ENCODE peak calls at places on chromosomes 16 and 17, in ten cellular contexts. One of them, this sample, is unnamed. For H3K4me1, the result is how much of the 10 kb centered on the place peaks cover.

GRCh38 chr17:66715076-66715675 is 119.7 kb upstream of the CACNG5 start:
- DNase-seq in colonic mucosa: peak
- DNase-seq in left ventricle myocardium inferior: no peak
- DNase-seq in right lobe of liver: no peak
- DNase-seq in mammary epithelial cell: no peak
- DNase-seq in transverse colon: peak
- DNase-seq in heart left ventricle: no peak
- DNase-seq in effector memory CD4-positive, alpha-beta T cell: no peak
- DNase-seq in neuronal stem cell: no peak
- DNase-seq in CD4-positive, alpha-beta memory T cell: no peak
- DNase-seq in this sample: no peak

GRCh38 chr17:3602499-3602898 is 6.7 kb downstream of the TRPV1 start:
- DNase-seq in colonic mucosa: no peak
- DNase-seq in left ventricle myocardium inferior: no peak
- DNase-seq in right lobe of liver: no peak
- DNase-seq in heart left ventricle: no peak
- DNase-seq in effector memory CD4-positive, alpha-beta T cell: no peak
- DNase-seq in CD4-positive, alpha-beta memory T cell: peak
- DNase-seq in transverse colon: no peak
- DNase-seq in neuronal stem cell: no peak
- DNase-seq in mammary epithelial cell: no peak
- DNase-seq in this sample: no peak

GRCh38 chr16:29925805-29926674 is at the start of gene KCTD13:
- DNase-seq in left ventricle myocardium inferior: peak
- DNase-seq in transverse colon: peak
- DNase-seq in mammary epithelial cell: peak
- DNase-seq in CD4-positive, alpha-beta memory T cell: peak
- DNase-seq in heart left ventricle: peak
- DNase-seq in colonic mucosa: peak
- DNase-seq in neuronal stem cell: peak
- DNase-seq in effector memory CD4-positive, alpha-beta T cell: peak
- DNase-seq in right lobe of liver: peak
- DNase-seq in this sample: peak

GRCh38 chr17:1060991-1061390 is 64.1 kb downstream of the TIMM22 start:
- DNase-seq in colonic mucosa: peak
- DNase-seq in neuronal stem cell: no peak
- DNase-seq in left ventricle myocardium inferior: no peak
- DNase-seq in heart left ventricle: no peak
- DNase-seq in effector memory CD4-positive, alpha-beta T cell: no peak
- DNase-seq in CD4-positive, alpha-beta memory T cell: no peak
- DNase-seq in right lobe of liver: no peak
- DNase-seq in mammary epithelial cell: peak
- DNase-seq in transverse colon: peak
- DNase-seq in this sample: peak

GRCh38 chr17:59439261-59439660 is 107.8 kb downstream of the YPEL2 start:
- DNase-seq in right lobe of liver: no peak
- DNase-seq in neuronal stem cell: no peak
- DNase-seq in colonic mucosa: no peak
- DNase-seq in left ventricle myocardium inferior: no peak
- DNase-seq in transverse colon: no peak
- DNase-seq in heart left ventricle: no peak
- DNase-seq in effector memory CD4-positive, alpha-beta T cell: no peak
- DNase-seq in mammary epithelial cell: no peak
- DNase-seq in CD4-positive, alpha-beta memory T cell: no peak
- DNase-seq in this sample: no peak

GRCh38 chr17:37466471-37466870 is 23.2 kb upstream of the DUSP14 start:
- DNase-seq in mammary epithelial cell: peak
- DNase-seq in neuronal stem cell: no peak
- DNase-seq in effector memory CD4-positive, alpha-beta T cell: no peak
- DNase-seq in colonic mucosa: no peak
- DNase-seq in left ventricle myocardium inferior: no peak
- DNase-seq in CD4-positive, alpha-beta memory T cell: no peak
- DNase-seq in heart left ventricle: no peak
- DNase-seq in right lobe of liver: no peak
- DNase-seq in transverse colon: no peak
- DNase-seq in this sample: no peak

GRCh38 chr16:57910726-57911125 is 60.2 kb downstream of the CNGB1 start:
- DNase-seq in neuronal stem cell: no peak
- DNase-seq in transverse colon: no peak
- DNase-seq in mammary epithelial cell: no peak
- DNase-seq in effector memory CD4-positive, alpha-beta T cell: no peak
- DNase-seq in left ventricle myocardium inferior: no peak
- DNase-seq in colonic mucosa: no peak
- DNase-seq in heart left ventricle: no peak
- DNase-seq in CD4-positive, alpha-beta memory T cell: no peak
- DNase-seq in right lobe of liver: no peak
- DNase-seq in this sample: no peak

GRCh38 chr16:88525663-88525990 is 44.6 kb upstream of the ZC3H18 start:
- DNase-seq in left ventricle myocardium inferior: no peak
- DNase-seq in heart left ventricle: no peak
- DNase-seq in neuronal stem cell: no peak
- DNase-seq in transverse colon: no peak
- DNase-seq in effector memory CD4-positive, alpha-beta T cell: no peak
- DNase-seq in colonic mucosa: no peak
- DNase-seq in mammary epithelial cell: no peak
- DNase-seq in right lobe of liver: no peak
- DNase-seq in CD4-positive, alpha-beta memory T cell: no peak
- DNase-seq in this sample: no peak

GRCh38 chr16:11007714-11008240 is 63.4 kb downstream of the CLEC16A start:
- DNase-seq in colonic mucosa: no peak
- DNase-seq in left ventricle myocardium inferior: no peak
- DNase-seq in mammary epithelial cell: no peak
- DNase-seq in heart left ventricle: no peak
- DNase-seq in right lobe of liver: no peak
- DNase-seq in CD4-positive, alpha-beta memory T cell: no peak
- DNase-seq in neuronal stem cell: no peak
- DNase-seq in effector memory CD4-positive, alpha-beta T cell: no peak
- DNase-seq in transverse colon: no peak
- DNase-seq in this sample: no peak

GRCh38 chr16:10812352-10813122 is 6.1 kb downstream of the TVP23A start:
- DNase-seq in neuronal stem cell: no peak
- DNase-seq in colonic mucosa: no peak
- DNase-seq in CD4-positive, alpha-beta memory T cell: no peak
- DNase-seq in mammary epithelial cell: no peak
- DNase-seq in effector memory CD4-positive, alpha-beta T cell: no peak
- DNase-seq in left ventricle myocardium inferior: no peak
- DNase-seq in right lobe of liver: no peak
- DNase-seq in heart left ventricle: no peak
- DNase-seq in transverse colon: no peak
- DNase-seq in this sample: no peak

GRCh38 chr17:8629371-8630226 is 926 bp downstream of the MYH10 start:
- DNase-seq in transverse colon: peak
- DNase-seq in heart left ventricle: peak
- DNase-seq in neuronal stem cell: no peak
- DNase-seq in CD4-positive, alpha-beta memory T cell: no peak
- DNase-seq in effector memory CD4-positive, alpha-beta T cell: no peak
- DNase-seq in mammary epithelial cell: peak
- DNase-seq in left ventricle myocardium inferior: peak
- DNase-seq in right lobe of liver: peak
- DNase-seq in colonic mucosa: peak
- DNase-seq in this sample: peak
- H3K4me3 ChIP-seq in transverse colon: peak
- H3K4me3 ChIP-seq in heart left ventricle: peak
- H3K4me3 ChIP-seq in neuronal stem cell: peak
- H3K4me3 ChIP-seq in CD4-positive, alpha-beta memory T cell: no peak
- H3K4me3 ChIP-seq in effector memory CD4-positive, alpha-beta T cell: peak
- H3K4me3 ChIP-seq in mammary epithelial cell: peak
- H3K4me3 ChIP-seq in left ventricle myocardium inferior: peak
- H3K4me3 ChIP-seq in right lobe of liver: peak
- H3K4me3 ChIP-seq in colonic mucosa: peak
- H3K4me3 ChIP-seq in this sample: peak

GRCh38 chr17:46003907-46004748 is 5.1 kb downstream of the STH start:
- DNase-seq in right lobe of liver: peak
- DNase-seq in colonic mucosa: peak
- DNase-seq in neuronal stem cell: no peak
- DNase-seq in left ventricle myocardium inferior: peak
- DNase-seq in CD4-positive, alpha-beta memory T cell: no peak
- DNase-seq in effector memory CD4-positive, alpha-beta T cell: no peak
- DNase-seq in mammary epithelial cell: no peak
- DNase-seq in transverse colon: peak
- DNase-seq in heart left ventricle: peak
- DNase-seq in this sample: peak
- H3K4me1 ChIP-seq in right lobe of liver: under half
- H3K4me1 ChIP-seq in colonic mucosa: under half
- H3K4me1 ChIP-seq in neuronal stem cell: under half
- H3K4me1 ChIP-seq in left ventricle myocardium inferior: under half
- H3K4me1 ChIP-seq in CD4-positive, alpha-beta memory T cell: under half
- H3K4me1 ChIP-seq in effector memory CD4-positive, alpha-beta T cell: under half
- H3K4me1 ChIP-seq in mammary epithelial cell: under half
- H3K4me1 ChIP-seq in transverse colon: under half
- H3K4me1 ChIP-seq in heart left ventricle: under half
- H3K4me1 ChIP-seq in this sample: under half

DNA sequence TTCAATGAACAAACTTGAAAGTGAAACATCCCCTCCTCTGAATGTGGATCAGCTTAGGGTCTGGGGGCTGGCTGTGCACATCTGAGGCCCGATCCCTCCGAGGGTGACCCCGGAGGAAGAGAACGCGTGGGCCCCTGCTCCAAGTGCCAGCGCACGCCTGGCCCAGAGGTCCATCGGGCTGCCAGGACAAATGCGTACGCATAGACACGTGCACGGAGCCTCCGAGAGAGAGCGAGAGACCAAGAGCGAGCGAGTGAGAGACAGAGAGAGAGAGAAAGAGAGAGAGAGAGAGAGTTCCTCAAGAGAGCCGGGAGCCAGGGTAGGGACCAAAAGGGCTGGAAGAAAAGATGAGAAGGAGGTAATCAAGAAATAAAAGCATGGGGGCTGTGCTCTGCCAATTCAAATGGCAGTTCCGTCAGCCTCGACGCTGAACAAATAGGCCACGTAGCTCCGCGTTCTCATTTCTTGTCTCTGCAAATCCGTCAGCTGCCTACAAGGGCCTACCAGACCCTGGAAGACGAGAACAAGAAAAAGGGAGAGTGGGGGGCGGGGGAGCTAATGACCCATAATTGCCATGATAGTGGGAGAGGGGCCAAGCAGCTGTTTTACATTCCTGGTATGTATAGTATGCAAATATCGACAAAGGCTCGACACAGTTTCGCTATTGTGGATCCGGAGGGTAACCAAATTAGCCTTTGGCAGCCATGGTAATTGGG is 435.3 kb upstream of the ZFHX3 start:
- DNase-seq in neuronal stem cell: peak
- DNase-seq in left ventricle myocardium inferior: no peak
- DNase-seq in right lobe of liver: no peak
- DNase-seq in effector memory CD4-positive, alpha-beta T cell: no peak
- DNase-seq in transverse colon: no peak
- DNase-seq in colonic mucosa: no peak
- DNase-seq in heart left ventricle: no peak
- DNase-seq in mammary epithelial cell: no peak
- DNase-seq in CD4-positive, alpha-beta memory T cell: no peak
- DNase-seq in this sample: no peak
- H3K4me3 ChIP-seq in neuronal stem cell: no peak
- H3K4me3 ChIP-seq in left ventricle myocardium inferior: no peak
- H3K4me3 ChIP-seq in right lobe of liver: no peak
- H3K4me3 ChIP-seq in effector memory CD4-positive, alpha-beta T cell: no peak
- H3K4me3 ChIP-seq in transverse colon: no peak
- H3K4me3 ChIP-seq in colonic mucosa: no peak
- H3K4me3 ChIP-seq in heart left ventricle: no peak
- H3K4me3 ChIP-seq in mammary epithelial cell: no peak
- H3K4me3 ChIP-seq in CD4-positive, alpha-beta memory T cell: no peak
- H3K4me3 ChIP-seq in this sample: no peak

GRCh38 chr16:53449816-53450517 is 15.7 kb downstream of the RBL2 start:
- DNase-seq in neuronal stem cell: no peak
- DNase-seq in effector memory CD4-positive, alpha-beta T cell: no peak
- DNase-seq in mammary epithelial cell: peak
- DNase-seq in left ventricle myocardium inferior: no peak
- DNase-seq in CD4-positive, alpha-beta memory T cell: no peak
- DNase-seq in transverse colon: no peak
- DNase-seq in colonic mucosa: no peak
- DNase-seq in right lobe of liver: no peak
- DNase-seq in heart left ventricle: no peak
- DNase-seq in this sample: no peak
- H3K4me1 ChIP-seq in neuronal stem cell: under half
- H3K4me1 ChIP-seq in effector memory CD4-positive, alpha-beta T cell: under half
- H3K4me1 ChIP-seq in mammary epithelial cell: under half
- H3K4me1 ChIP-seq in left ventricle myocardium inferior: under half
- H3K4me1 ChIP-seq in CD4-positive, alpha-beta memory T cell: half or more
- H3K4me1 ChIP-seq in transverse colon: under half
- H3K4me1 ChIP-seq in colonic mucosa: under half
- H3K4me1 ChIP-seq in right lobe of liver: under half
- H3K4me1 ChIP-seq in heart left ventricle: under half
- H3K4me1 ChIP-seq in this sample: under half

GRCh38 chr16:682493-683395 is 1.4 kb downstream of the JMJD8 start:
- DNase-seq in colonic mucosa: no peak
- DNase-seq in right lobe of liver: no peak
- DNase-seq in heart left ventricle: no peak
- DNase-seq in transverse colon: no peak
- DNase-seq in CD4-positive, alpha-beta memory T cell: no peak
- DNase-seq in mammary epithelial cell: no peak
- DNase-seq in effector memory CD4-positive, alpha-beta T cell: no peak
- DNase-seq in left ventricle myocardium inferior: no peak
- DNase-seq in neuronal stem cell: no peak
- DNase-seq in this sample: no peak

GRCh38 chr16:684067-684794 is at the start of gene JMJD8:
- DNase-seq in left ventricle myocardium inferior: peak
- DNase-seq in CD4-positive, alpha-beta memory T cell: peak
- DNase-seq in mammary epithelial cell: peak
- DNase-seq in transverse colon: peak
- DNase-seq in right lobe of liver: peak
- DNase-seq in neuronal stem cell: peak
- DNase-seq in colonic mucosa: peak
- DNase-seq in effector memory CD4-positive, alpha-beta T cell: peak
- DNase-seq in heart left ventricle: peak
- DNase-seq in this sample: peak

GRCh38 chr16:681746-682427 is 1.7 kb downstream of the STUB1 start:
- DNase-seq in mammary epithelial cell: no peak
- DNase-seq in CD4-positive, alpha-beta memory T cell: no peak
- DNase-seq in effector memory CD4-positive, alpha-beta T cell: no peak
- DNase-seq in colonic mucosa: no peak
- DNase-seq in right lobe of liver: no peak
- DNase-seq in left ventricle myocardium inferior: no peak
- DNase-seq in heart left ventricle: no peak
- DNase-seq in neuronal stem cell: no peak
- DNase-seq in transverse colon: no peak
- DNase-seq in this sample: peak

GRCh38 chr16:684961-685696 is 995 bp upstream of the JMJD8 start:
- DNase-seq in colonic mucosa: no peak
- DNase-seq in right lobe of liver: no peak
- DNase-seq in neuronal stem cell: no peak
- DNase-seq in heart left ventricle: no peak
- DNase-seq in mammary epithelial cell: no peak
- DNase-seq in left ventricle myocardium inferior: no peak
- DNase-seq in transverse colon: no peak
- DNase-seq in effector memory CD4-positive, alpha-beta T cell: no peak
- DNase-seq in CD4-positive, alpha-beta memory T cell: no peak
- DNase-seq in this sample: peak

GRCh38 chr16:683396-684066 is 603 bp downstream of the JMJD8 start:
- DNase-seq in CD4-positive, alpha-beta memory T cell: no peak
- DNase-seq in heart left ventricle: no peak
- DNase-seq in left ventricle myocardium inferior: no peak
- DNase-seq in right lobe of liver: no peak
- DNase-seq in colonic mucosa: no peak
- DNase-seq in effector memory CD4-positive, alpha-beta T cell: no peak
- DNase-seq in mammary epithelial cell: peak
- DNase-seq in neuronal stem cell: no peak
- DNase-seq in transverse colon: no peak
- DNase-seq in this sample: no peak
- H3K4me3 ChIP-seq in CD4-positive, alpha-beta memory T cell: no peak
- H3K4me3 ChIP-seq in heart left ventricle: peak
- H3K4me3 ChIP-seq in left ventricle myocardium inferior: peak
- H3K4me3 ChIP-seq in right lobe of liver: peak
- H3K4me3 ChIP-seq in colonic mucosa: peak
- H3K4me3 ChIP-seq in effector memory CD4-positive, alpha-beta T cell: peak
- H3K4me3 ChIP-seq in mammary epithelial cell: peak
- H3K4me3 ChIP-seq in neuronal stem cell: peak
- H3K4me3 ChIP-seq in transverse colon: peak
- H3K4me3 ChIP-seq in this sample: peak

This sample was measured in mucosa of descending colon.